ENCODE peak calls at places on chromosomes 1 and 21, in ten cellular contexts. R, K, O, J, G, M, V, U, I and S are unnamed samples. For H3K9me3 and H3K4me1, the result is how much of the 10 kb centered on the place peaks cover.

GRCh38 chr21:43302769-43303168 is 124.2 kb downstream of the SIK1 start:
- DNase-seq in R (no peak), K (peak), O (no peak), J (no peak), G (no peak), M (no peak), V (peak), U (no peak), I (no peak), S (no peak)

GRCh38 chr21:40548134-40548533 is 298.8 kb downstream of the DSCAM start:
- DNase-seq in R (no peak), K (no peak), O (no peak), J (no peak), G (no peak), M (no peak), V (no peak), U (no peak), I (no peak), S (no peak)

GRCh38 chr1:27554293-27554692 is 49.7 kb downstream of the AHDC1 start:
- DNase-seq in R (no peak), K (no peak), O (no peak), J (no peak), G (no peak), M (no peak), V (no peak), U (no peak), I (no peak), S (no peak)

GRCh38 chr1:245059806-245060424 is 94.9 kb upstream of the KIF26B start:
- DNase-seq in R (no peak), K (no peak), O (no peak), J (no peak), G (no peak), M (no peak), V (no peak), U (no peak), I (no peak), S (no peak)

GRCh38 chr1:55155522-55155921 is 59.6 kb downstream of the USP24 start:
- DNase-seq in R (peak), K (no peak), O (no peak), J (peak), G (no peak), M (no peak), V (peak), U (peak), I (peak), S (no peak)

GRCh38 chr1:167297222-167298214 is 76.8 kb downstream of the POU2F1 start:
- DNase-seq in R (peak), K (no peak), O (no peak), J (no peak), G (no peak), M (no peak), V (no peak), U (peak), I (no peak), S (peak)

GRCh38 chr1:226984521-226985238 is 44.6 kb downstream of the COQ8A start:
- DNase-seq in R (peak), K (no peak), O (no peak), J (no peak), G (no peak), M (no peak), V (no peak), U (no peak), I (no peak), S (peak)

GRCh38 chr1:54137532-54138061 is 15.2 kb downstream of the CDCP2 start:
- DNase-seq in R (no peak), K (no peak), O (no peak), J (no peak), G (peak), M (no peak), V (no peak), U (peak), I (peak), S (no peak)

GRCh38 chr21:28436286-28436932 is 556.3 kb downstream of the LTN1 start:
- DNase-seq in R (no peak), K (no peak), O (no peak), J (no peak), G (peak), M (no peak), V (no peak), U (peak), I (no peak), S (no peak)

GRCh38 chr21:22728091-22728490 is 1729.9 kb downstream of the NCAM2 start:
- DNase-seq in R (no peak), K (no peak), O (no peak), J (no peak), G (no peak), M (no peak), V (no peak), U (no peak), I (no peak), S (no peak)

GRCh38 chr1:192945417-192946130 is 113.6 kb downstream of the UCHL5 start:
- DNase-seq in R (no peak), K (no peak), O (no peak), J (no peak), G (no peak), M (no peak), V (no peak), U (no peak), I (no peak), S (no peak)

DNA sequence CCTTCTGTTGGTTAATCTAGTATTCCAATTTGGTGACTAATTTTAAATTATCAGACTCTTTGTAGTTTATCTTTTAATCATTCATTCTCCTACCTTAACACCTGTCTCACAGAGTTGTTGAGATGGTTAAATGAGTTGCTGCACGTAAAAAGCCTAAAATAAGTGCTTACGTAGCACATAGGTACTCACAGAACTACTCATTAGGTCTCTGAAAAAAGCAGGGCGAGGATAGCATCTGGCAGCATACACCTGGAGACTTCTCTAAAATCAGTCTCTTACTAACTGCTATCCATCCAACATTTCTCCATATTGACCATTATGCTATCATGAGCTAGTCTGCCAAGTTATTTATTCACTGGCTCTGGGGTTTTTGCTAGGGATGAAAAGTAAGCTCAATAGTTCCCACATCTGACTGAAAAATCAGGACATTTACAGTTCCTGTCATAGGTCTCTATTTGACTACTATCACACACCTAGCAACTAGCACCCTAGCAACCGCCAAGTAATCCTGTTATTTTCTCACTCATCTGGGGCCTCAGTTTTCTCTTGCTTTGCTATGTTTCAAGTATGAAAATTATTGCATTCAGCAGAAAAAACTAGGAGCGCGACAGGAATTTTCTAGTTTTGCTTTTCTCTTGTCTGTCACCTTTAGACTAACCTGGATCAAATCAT is 11.2 kb downstream of the CSDE1 start:
- DNase-seq in R (no peak), K (no peak), O (no peak), J (no peak), G (no peak), M (no peak), V (no peak), U (no peak), I (no peak), S (no peak)
- H3K9me3 ChIP-seq in R (under half), K (under half), O (under half), J (under half), G (under half), M (under half), V (under half), U (under half), I (under half), S (under half)

DNA sequence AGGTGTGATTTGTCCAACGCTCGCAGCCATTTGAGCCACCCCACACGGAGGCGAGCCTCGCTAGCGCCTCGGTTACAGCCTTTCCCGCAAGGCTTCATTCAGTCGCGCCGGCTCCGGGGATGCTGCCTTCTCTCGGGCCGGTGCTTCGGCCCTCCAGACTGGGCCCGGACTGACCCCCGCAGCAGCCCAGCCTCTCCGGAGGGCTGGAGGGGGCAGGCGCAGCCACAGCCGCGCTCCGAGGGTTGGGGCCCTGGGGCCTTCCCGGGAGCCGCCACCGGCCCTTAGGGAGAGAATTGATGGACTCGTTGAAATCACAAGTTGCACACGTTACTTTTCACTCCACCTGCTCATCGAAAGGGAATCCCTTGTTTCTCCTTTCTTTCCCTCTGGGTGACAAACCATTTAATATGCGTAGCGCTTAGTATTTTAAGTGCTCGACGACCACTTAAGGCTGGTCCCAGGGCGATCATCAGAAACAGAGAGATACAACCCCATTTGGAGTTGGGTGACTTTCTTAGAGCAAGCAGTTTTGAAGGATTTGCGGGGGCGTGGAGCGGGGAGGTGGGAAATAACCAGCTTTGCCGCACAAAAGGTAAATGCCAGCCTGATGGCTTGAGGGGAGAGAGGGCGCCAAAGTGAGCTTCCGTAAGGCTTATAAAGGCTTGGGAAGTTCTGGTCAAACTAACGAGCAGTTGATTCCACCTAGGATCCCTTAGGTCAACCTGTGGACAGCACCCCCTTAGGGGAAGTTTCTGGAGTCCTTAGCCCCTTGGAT is 24.6 kb upstream of the ENAH start:
- DNase-seq in R (no peak), K (no peak), O (no peak), J (no peak), G (no peak), M (no peak), V (no peak), U (no peak), I (peak), S (peak)
- H3K4me3 ChIP-seq in R (no peak), K (no peak), O (no peak), J (no peak), G (no peak), M (no peak), V (no peak), U (no peak), I (no peak), S (peak)

DNA sequence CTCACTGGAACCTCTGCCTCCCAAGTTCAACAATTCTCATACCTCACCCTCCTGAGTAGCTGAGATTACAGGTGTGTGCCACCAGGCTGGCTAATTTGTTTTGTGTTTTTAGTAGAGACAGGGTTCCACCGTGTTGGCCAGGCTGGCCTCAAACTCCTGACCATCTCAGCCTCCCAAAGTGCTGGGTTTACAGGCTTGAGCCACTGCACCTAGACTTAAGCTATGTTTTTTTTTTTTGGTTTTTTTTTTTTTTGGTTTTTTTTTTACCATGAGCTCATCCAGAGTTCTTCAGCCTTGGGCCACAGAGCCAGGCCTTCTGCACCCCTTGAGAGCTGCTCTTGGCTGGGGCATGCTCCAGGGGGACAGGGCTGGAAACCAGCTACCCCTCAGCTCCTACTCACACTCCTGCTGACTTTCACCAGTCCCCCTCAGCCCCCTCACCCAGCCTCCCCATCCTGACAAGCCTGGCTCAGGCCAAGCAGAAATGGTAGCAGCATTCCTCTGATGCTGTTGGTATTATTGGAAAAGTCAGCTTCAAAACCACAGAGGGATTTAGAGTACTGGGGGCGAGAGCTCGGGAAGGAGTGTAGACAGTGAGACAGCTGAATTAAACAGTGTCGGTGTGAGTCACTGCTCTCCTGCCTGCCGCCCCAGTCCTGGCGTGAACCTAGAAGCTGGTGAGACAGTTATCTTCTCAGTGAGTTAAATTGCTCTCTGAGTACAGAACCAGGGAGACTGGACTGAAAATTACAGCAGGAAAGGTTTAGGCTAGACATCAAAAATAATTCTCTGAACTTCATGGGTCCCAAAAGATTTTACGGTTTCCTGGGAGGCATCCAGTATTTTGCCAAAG is 63.7 kb downstream of the NAV1 start:
- DNase-seq in R (no peak), K (no peak), O (no peak), J (no peak), G (peak), M (no peak), V (peak), U (peak), I (no peak), S (no peak)
- H3K4me1 ChIP-seq in R (under half), K (under half), O (under half), J (under half), G (under half), M (under half), V (under half), U (under half), I (half or more), S (under half)

GRCh38 chr1:247184254-247184653 is 12.4 kb upstream of the ZNF124 start:
- DNase-seq in R (no peak), K (no peak), O (no peak), J (no peak), G (no peak), M (no peak), V (no peak), U (no peak), I (no peak), S (no peak)
- H3K9me3 ChIP-seq in R (under half), K (under half), O (under half), J (under half), G (under half), M (under half), V (under half), U (under half), I (under half), S (under half)

GRCh38 chr1:225880210-225880584 is 2.0 kb downstream of the TMEM63A start:
- DNase-seq in R (no peak), K (no peak), O (no peak), J (no peak), G (no peak), M (no peak), V (no peak), U (no peak), I (peak), S (no peak)

GRCh38 chr1:225876900-225877510 is 5.2 kb downstream of the TMEM63A start:
- DNase-seq in R (no peak), K (no peak), O (no peak), J (no peak), G (no peak), M (no peak), V (no peak), U (no peak), I (no peak), S (no peak)

GRCh38 chr1:225877570-225877969 is 4.6 kb downstream of the TMEM63A start:
- DNase-seq in R (peak), K (peak), O (no peak), J (peak), G (peak), M (peak), V (peak), U (peak), I (peak), S (peak)

GRCh38 chr1:225879521-225880209 is 2.5 kb downstream of the TMEM63A start:
- DNase-seq in R (peak), K (no peak), O (no peak), J (no peak), G (no peak), M (no peak), V (no peak), U (no peak), I (no peak), S (no peak)

GRCh38 chr1:225878282-225878681 is 3.9 kb downstream of the TMEM63A start:
- DNase-seq in R (peak), K (no peak), O (no peak), J (no peak), G (no peak), M (no peak), V (no peak), U (no peak), I (no peak), S (no peak)
- H3K4me3 ChIP-seq in R (no peak), K (peak), O (no peak), J (no peak), G (no peak), M (peak), V (no peak), U (no peak), I (no peak), S (no peak)

GRCh38 chr1:220885971-220886370 is 6.7 kb downstream of the HLX start:
- DNase-seq in R (no peak), K (no peak), O (no peak), J (no peak), G (no peak), M (no peak), V (no peak), U (no peak), I (no peak), S (no peak)
- H3K4me1 ChIP-seq in R (under half), K (under half), O (under half), J (under half), G (under half), M (under half), V (under half), U (under half), I (under half), S (under half)

GRCh38 chr1:179476484-179476883 is 99.3 kb downstream of the NPHS2 start:
- DNase-seq in R (no peak), K (no peak), O (no peak), J (no peak), G (no peak), M (no peak), V (no peak), U (no peak), I (no peak), S (no peak)
- H3K9me3 ChIP-seq in R (under half), K (under half), O (under half), J (under half), G (under half), M (under half), V (under half), U (under half), I (under half), S (under half)

DNA sequence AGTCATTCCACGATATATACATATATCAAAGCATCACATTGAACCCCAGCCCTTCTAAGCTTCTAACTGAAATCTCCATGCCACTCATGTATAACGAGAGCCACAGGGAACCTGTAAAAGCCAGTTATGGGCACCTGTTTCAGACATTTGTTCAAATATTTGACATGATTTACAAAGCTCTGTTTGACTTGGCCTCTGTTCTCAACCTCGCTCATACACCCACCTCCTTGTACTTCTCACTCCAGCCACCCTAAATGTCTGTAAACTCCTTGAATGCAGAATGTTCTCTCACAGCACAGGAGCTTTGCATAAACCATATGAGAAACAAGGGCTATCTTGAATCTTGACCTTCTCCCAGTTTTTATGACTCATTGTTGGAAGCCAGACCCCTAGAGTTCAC is 36.9 kb upstream of the CD2 start:
- DNase-seq in R (no peak), K (no peak), O (no peak), J (no peak), G (no peak), M (no peak), V (no peak), U (no peak), I (no peak), S (no peak)
- H3K4me3 ChIP-seq in R (no peak), K (no peak), O (no peak), J (no peak), G (no peak), M (no peak), V (no peak), U (no peak), I (no peak), S (no peak)